ENCODE peak calls at places on chromosome 9, in nine cellular contexts. G is right cardiac atrium; Z is neural progenitor cell; D is psoas muscle; E is CD8-positive, alpha-beta memory T cell; I is colonic mucosa; J is lower lobe of right lung; O is CD4-positive, alpha-beta memory T cell; C is PC-9. W is an unnamed sample. For H3K4me1, the result is how much of the 10 kb centered on the place peaks cover.

GRCh38 chr9:17204611-17205165 is 69.8 kb downstream of the CNTLN start:
- DNase-seq in G (peak), Z (peak), D (no peak), E (no peak), I (no peak), J (no peak), O (no peak), C (no peak), W (no peak)

GRCh38 chr9:112689341-112689740 is 28.6 kb downstream of the INIP start:
- DNase-seq in G (no peak), Z (no peak), D (no peak), E (no peak), I (no peak), J (no peak), O (no peak), C (no peak), W (no peak)

GRCh38 chr9:88826651-88827245 is 164.5 kb upstream of the S1PR3 start:
- DNase-seq in G (no peak), Z (no peak), D (no peak), E (no peak), I (no peak), J (no peak), O (no peak), C (no peak), W (no peak)

GRCh38 chr9:134379774-134380431 is 53.6 kb downstream of the RXRA start:
- DNase-seq in G (no peak), Z (no peak), D (peak), E (no peak), I (no peak), J (no peak), O (no peak), C (peak), W (no peak)

GRCh38 chr9:134135343-134136116 is at the start of gene WDR5:
- DNase-seq in G (peak), Z (peak), D (peak), E (peak), I (peak), J (peak), O (peak), C (peak), W (peak)

GRCh38 chr9:96219615-96220257 is 82.2 kb downstream of the HSD17B3 start:
- DNase-seq in G (peak), Z (peak), D (peak), E (peak), I (peak), J (peak), O (peak), C (no peak), W (no peak)

GRCh38 chr9:136314944-136315343 is 11.1 kb upstream of the CCDC187 start:
- DNase-seq in G (no peak), Z (no peak), D (no peak), E (no peak), I (no peak), J (no peak), O (no peak), C (no peak), W (no peak)

GRCh38 chr9:128902351-128903078 is 18.3 kb upstream of the PHYHD1 start:
- DNase-seq in G (peak), Z (no peak), D (no peak), E (peak), I (peak), J (peak), O (peak), C (peak), W (peak)

GRCh38 chr9:133690111-133690561 is 48.0 kb downstream of the SARDH start:
- DNase-seq in G (no peak), Z (no peak), D (peak), E (no peak), I (no peak), J (peak), O (no peak), C (peak), W (no peak)

GRCh38 chr9:128020692-128021091 is 39.9 kb upstream of the EEIG1 start:
- DNase-seq in G (no peak), Z (no peak), D (no peak), E (no peak), I (no peak), J (no peak), O (no peak), C (no peak), W (no peak)

GRCh38 chr9:86141843-86142242 is 42.5 kb upstream of the GOLM1 start:
- DNase-seq in G (no peak), Z (no peak), D (no peak), E (no peak), I (no peak), J (no peak), O (no peak), C (no peak), W (no peak)

GRCh38 chr9:80012557-80013330 is 441.0 kb downstream of the TLE4 start:
- DNase-seq in G (no peak), Z (no peak), D (no peak), E (no peak), I (no peak), J (no peak), O (no peak), C (no peak), W (no peak)

GRCh38 chr9:88237454-88238280 is 99.4 kb upstream of the SPATA31C2 start:
- DNase-seq in G (no peak), Z (no peak), D (no peak), E (no peak), I (no peak), J (no peak), O (no peak), C (no peak), W (no peak)

GRCh38 chr9:135380321-135380960 is 99.1 kb upstream of the PPP1R26 start:
- DNase-seq in G (peak), Z (no peak), D (no peak), E (no peak), I (no peak), J (no peak), O (no peak), C (no peak), W (no peak)

GRCh38 chr9:123763910-123764588 is 165.9 kb downstream of the DENND1A start:
- DNase-seq in G (no peak), Z (no peak), D (no peak), E (no peak), I (no peak), J (no peak), O (no peak), C (no peak), W (no peak)

GRCh38 chr9:117286245-117286644 is 128.6 kb downstream of the ASTN2 start:
- DNase-seq in G (peak), Z (no peak), D (no peak), E (no peak), I (no peak), J (no peak), O (no peak), C (no peak), W (no peak)

GRCh38 chr9:87081523-87081922 is 134.2 kb upstream of the GAS1 start:
- DNase-seq in G (no peak), Z (no peak), D (no peak), E (no peak), I (no peak), J (no peak), O (no peak), C (no peak), W (no peak)

GRCh38 chr9:72937545-72937944 is 15.3 kb downstream of the ALDH1A1 start:
- DNase-seq in G (no peak), Z (no peak), D (no peak), E (no peak), I (no peak), J (no peak), O (no peak), C (no peak), W (no peak)

GRCh38 chr9:4196376-4196775 is 103.5 kb downstream of the GLIS3 start:
- DNase-seq in G (no peak), Z (no peak), D (no peak), E (no peak), I (no peak), J (no peak), O (no peak), C (no peak), W (no peak)

GRCh38 chr9:114016101-114016500 is 62.0 kb downstream of the AMBP start:
- DNase-seq in G (no peak), Z (no peak), D (no peak), E (no peak), I (peak), J (no peak), O (no peak), C (no peak), W (no peak)

GRCh38 chr9:76759726-76760125 is 4.5 kb upstream of the PCA3 start:
- DNase-seq in G (no peak), Z (no peak), D (no peak), E (no peak), I (peak), J (no peak), O (no peak), C (no peak), W (no peak)
- H3K4me3 ChIP-seq in G (no peak), Z (no peak), D (no peak), E (no peak), I (no peak), J (no peak), O (no peak), C (no peak), W (no peak)

DNA sequence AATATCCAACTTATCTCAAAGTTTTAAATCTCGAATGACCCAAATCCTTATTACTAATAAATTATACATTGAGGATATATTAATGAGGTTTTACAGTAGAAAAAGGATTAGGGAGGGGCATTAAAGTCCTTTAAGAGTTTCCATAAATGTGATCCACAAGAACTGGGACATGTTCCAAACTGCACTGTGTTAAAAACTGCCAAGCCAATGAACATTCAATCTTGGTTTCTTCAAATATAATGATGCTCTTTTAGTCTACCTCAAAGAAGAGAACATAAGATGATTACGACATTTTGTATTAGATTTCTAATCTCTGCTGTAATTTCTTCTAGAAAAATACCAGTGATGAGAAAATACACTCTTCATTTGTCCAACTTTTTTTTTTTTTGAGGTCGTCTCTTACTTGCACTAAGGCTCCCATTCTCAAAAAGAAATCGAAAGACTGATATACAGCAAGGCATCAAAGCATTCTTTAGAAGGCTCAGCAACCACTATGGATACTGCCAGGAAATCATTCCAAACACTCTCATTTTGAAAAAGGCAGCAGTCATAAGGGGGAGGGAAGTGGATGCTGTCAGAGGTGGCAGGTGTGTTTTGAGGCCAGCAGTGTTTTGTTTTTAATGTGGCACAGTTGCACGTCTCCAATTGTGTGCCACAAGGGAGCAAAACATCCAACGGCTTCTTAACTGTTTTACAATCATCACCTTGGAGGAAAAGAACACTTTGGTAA is 1.6 kb downstream of the PTAR1 start:
- DNase-seq in G (no peak), Z (no peak), D (no peak), E (no peak), I (no peak), J (no peak), O (no peak), C (no peak), W (no peak)
- H3K27ac ChIP-seq in G (peak), Z (no peak), D (peak), E (no peak), I (no peak), J (no peak), O (no peak), C (no peak), W (no peak)

GRCh38 chr9:130288926-130289705 is 23.6 kb downstream of the HMCN2 start:
- DNase-seq in G (no peak), Z (no peak), D (no peak), E (no peak), I (no peak), J (no peak), O (no peak), C (no peak), W (no peak)
- H3K4me1 ChIP-seq in G (under half), Z (under half), D (under half), E (under half), I (under half), J (under half), O (under half), C (under half), W (under half)

GRCh38 chr9:34652608-34653007 is 623 bp downstream of the IL11RA start:
- DNase-seq in G (peak), Z (no peak), D (no peak), E (no peak), I (no peak), J (no peak), O (no peak), C (no peak), W (no peak)
- H3K4me3 ChIP-seq in G (peak), Z (no peak), D (peak), E (no peak), I (peak), J (peak), O (no peak), C (peak), W (no peak)

GRCh38 chr9:77997611-77998349 is 33.8 kb downstream of the GNAQ start:
- DNase-seq in G (peak), Z (no peak), D (peak), E (no peak), I (no peak), J (no peak), O (no peak), C (no peak), W (no peak)
- H3K27ac ChIP-seq in G (no peak), Z (no peak), D (no peak), E (no peak), I (no peak), J (peak), O (no peak), C (no peak), W (no peak)

DNA sequence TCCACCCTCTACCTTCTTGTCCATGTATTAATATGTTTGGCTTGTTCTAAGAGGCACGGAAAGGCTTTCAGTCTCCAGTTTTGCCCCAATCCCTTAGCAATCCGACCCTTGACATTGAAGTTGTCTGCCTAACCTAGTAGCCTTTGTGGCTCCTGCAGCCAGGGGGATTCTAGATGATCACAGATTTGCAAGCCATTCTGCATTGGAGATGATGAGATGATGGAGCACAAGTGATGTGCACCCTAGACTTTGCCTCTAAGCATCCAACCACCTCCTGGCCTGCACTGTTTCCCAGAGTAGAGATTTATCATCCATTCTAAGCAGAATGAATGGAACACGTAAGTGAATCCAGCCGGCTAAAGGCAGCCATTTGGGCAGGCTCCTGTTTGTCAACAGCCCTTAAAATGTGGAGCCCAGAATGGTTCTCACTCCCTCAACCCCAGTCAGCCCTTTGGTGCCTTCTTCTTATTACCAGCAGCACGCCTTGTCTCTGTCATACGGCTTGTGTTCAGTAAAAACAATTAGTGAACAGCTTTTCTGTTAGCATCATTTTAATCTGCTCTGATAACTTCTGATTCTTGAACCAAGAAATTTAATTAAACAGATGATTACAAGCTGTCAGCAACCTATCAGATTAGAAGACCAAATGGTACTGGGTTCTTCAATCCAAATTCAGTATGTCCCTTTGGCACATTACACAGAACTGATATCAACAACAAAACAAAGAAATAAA is 5.7 kb upstream of the TRAF1 start:
- DNase-seq in G (no peak), Z (no peak), D (no peak), E (no peak), I (no peak), J (no peak), O (no peak), C (no peak), W (no peak)
- H3K4me1 ChIP-seq in G (under half), Z (under half), D (under half), E (half or more), I (under half), J (half or more), O (half or more), C (under half), W (half or more)